ENCODE peak calls at places on chromosomes 2 and 18, in nine cellular contexts. One of them, this sample, is unnamed.

GRCh38 chr2:205386109-205386508 is 296.2 kb upstream of the NRP2 start:
- DNase-seq in H1: no peak
- DNase-seq in HCT116: no peak
- DNase-seq in Panc1: no peak
- DNase-seq in endothelial cell of umbilical vein: no peak
- DNase-seq in breast epithelium: no peak
- DNase-seq in sigmoid colon: no peak
- DNase-seq in transverse colon: no peak
- DNase-seq in prostate gland: no peak
- DNase-seq in this sample: no peak

GRCh38 chr2:205461169-205461568 is 221.1 kb upstream of the NRP2 start:
- DNase-seq in H1: no peak
- DNase-seq in HCT116: no peak
- DNase-seq in Panc1: no peak
- DNase-seq in endothelial cell of umbilical vein: no peak
- DNase-seq in breast epithelium: no peak
- DNase-seq in sigmoid colon: no peak
- DNase-seq in transverse colon: no peak
- DNase-seq in prostate gland: no peak
- DNase-seq in this sample: no peak

GRCh38 chr2:45024600-45025291 is 15.5 kb upstream of the SIX2 start:
- DNase-seq in H1: no peak
- DNase-seq in HCT116: peak
- DNase-seq in Panc1: peak
- DNase-seq in endothelial cell of umbilical vein: peak
- DNase-seq in breast epithelium: no peak
- DNase-seq in sigmoid colon: no peak
- DNase-seq in transverse colon: no peak
- DNase-seq in prostate gland: no peak
- DNase-seq in this sample: peak

GRCh38 chr2:169093535-169093934 is 24.2 kb downstream of the DHRS9 start:
- DNase-seq in H1: no peak
- DNase-seq in HCT116: no peak
- DNase-seq in Panc1: no peak
- DNase-seq in endothelial cell of umbilical vein: no peak
- DNase-seq in breast epithelium: no peak
- DNase-seq in sigmoid colon: no peak
- DNase-seq in transverse colon: no peak
- DNase-seq in prostate gland: no peak
- DNase-seq in this sample: no peak

GRCh38 chr2:67186871-67187270 is 210.3 kb upstream of the ETAA1 start:
- DNase-seq in H1: no peak
- DNase-seq in HCT116: no peak
- DNase-seq in Panc1: no peak
- DNase-seq in endothelial cell of umbilical vein: no peak
- DNase-seq in breast epithelium: no peak
- DNase-seq in sigmoid colon: no peak
- DNase-seq in transverse colon: no peak
- DNase-seq in prostate gland: no peak
- DNase-seq in this sample: no peak

GRCh38 chr2:198441246-198441645 is 636.9 kb downstream of the PLCL1 start:
- DNase-seq in H1: no peak
- DNase-seq in HCT116: no peak
- DNase-seq in Panc1: no peak
- DNase-seq in endothelial cell of umbilical vein: no peak
- DNase-seq in breast epithelium: no peak
- DNase-seq in sigmoid colon: no peak
- DNase-seq in transverse colon: no peak
- DNase-seq in prostate gland: no peak
- DNase-seq in this sample: no peak

GRCh38 chr2:101277111-101277510 is 24.4 kb downstream of the CNOT11 start:
- DNase-seq in H1: no peak
- DNase-seq in HCT116: no peak
- DNase-seq in Panc1: no peak
- DNase-seq in endothelial cell of umbilical vein: peak
- DNase-seq in breast epithelium: no peak
- DNase-seq in sigmoid colon: no peak
- DNase-seq in transverse colon: no peak
- DNase-seq in prostate gland: peak
- DNase-seq in this sample: no peak

GRCh38 chr2:27322301-27322765 is 564 bp downstream of the MPV17 start:
- DNase-seq in H1: no peak
- DNase-seq in HCT116: no peak
- DNase-seq in Panc1: no peak
- DNase-seq in endothelial cell of umbilical vein: no peak
- DNase-seq in breast epithelium: no peak
- DNase-seq in sigmoid colon: no peak
- DNase-seq in transverse colon: peak
- DNase-seq in prostate gland: no peak
- DNase-seq in this sample: peak

GRCh38 chr18:58590827-58591226 is 38.1 kb downstream of the ALPK2 start:
- DNase-seq in H1: no peak
- DNase-seq in HCT116: no peak
- DNase-seq in Panc1: no peak
- DNase-seq in endothelial cell of umbilical vein: no peak
- DNase-seq in breast epithelium: no peak
- DNase-seq in sigmoid colon: no peak
- DNase-seq in transverse colon: no peak
- DNase-seq in prostate gland: no peak
- DNase-seq in this sample: no peak

GRCh38 chr2:74440378-74441110 is 1.2 kb downstream of the RTKN start:
- DNase-seq in H1: peak
- DNase-seq in HCT116: peak
- DNase-seq in Panc1: no peak
- DNase-seq in endothelial cell of umbilical vein: peak
- DNase-seq in breast epithelium: peak
- DNase-seq in sigmoid colon: peak
- DNase-seq in transverse colon: peak
- DNase-seq in prostate gland: peak
- DNase-seq in this sample: peak
- TF ChIP-seq POLR2AphosphoS5 in H1: no peak
- TF ChIP-seq POLR2AphosphoS5 in HCT116: no peak
- TF ChIP-seq POLR2AphosphoS5 in Panc1: peak
- TF ChIP-seq POLR2AphosphoS5 in endothelial cell of umbilical vein: peak
- TF ChIP-seq POLR2AphosphoS5 in breast epithelium: peak
- TF ChIP-seq POLR2AphosphoS5 in sigmoid colon: peak
- TF ChIP-seq POLR2AphosphoS5 in transverse colon: peak
- TF ChIP-seq POLR2AphosphoS5 in prostate gland: peak
- TF ChIP-seq POLR2AphosphoS5 in this sample: peak

DNA sequence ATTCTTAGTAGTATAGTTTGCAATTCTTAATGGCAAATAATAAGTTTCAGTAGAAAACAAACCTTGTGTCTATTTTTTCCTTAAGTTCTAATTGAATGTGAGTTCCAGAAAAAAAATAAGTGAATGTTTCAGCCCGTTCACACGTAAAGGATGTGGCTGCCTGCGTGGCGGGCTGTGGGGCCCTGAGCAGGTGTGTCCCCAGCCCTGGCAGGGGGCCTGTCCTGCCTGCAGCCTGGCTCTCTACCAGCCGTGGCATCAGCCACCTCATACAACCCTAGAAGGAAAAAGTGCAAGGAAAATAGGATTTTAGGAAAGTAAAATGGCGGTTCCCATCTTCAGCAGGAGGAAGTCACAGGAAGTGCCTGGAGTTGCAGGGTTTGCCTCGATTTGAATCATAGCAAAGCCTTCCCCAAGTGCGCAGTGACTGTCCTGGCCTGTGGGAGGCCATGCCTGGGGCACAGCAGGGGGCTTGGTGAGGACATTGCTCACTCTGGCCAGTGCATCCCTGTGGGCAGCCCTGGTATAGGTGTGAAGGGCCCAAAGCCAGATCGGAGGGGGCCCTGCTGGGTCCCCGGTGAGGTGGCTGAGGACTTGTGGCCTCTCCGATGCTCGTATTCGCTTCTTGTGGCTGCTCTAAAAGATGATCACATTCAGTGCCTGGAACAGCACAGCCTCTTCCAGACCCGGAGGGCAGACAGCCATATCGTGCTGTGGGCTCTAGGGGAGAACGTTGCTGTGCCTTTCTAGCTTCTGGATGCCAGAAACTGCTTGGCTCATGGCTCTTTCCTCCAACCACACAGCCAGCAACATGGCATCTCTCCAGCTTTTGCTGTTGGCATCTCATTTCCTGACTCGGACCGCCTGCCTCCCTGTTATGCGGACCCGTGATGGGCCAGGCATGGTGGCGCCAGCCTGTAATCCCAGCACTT is 12.6 kb downstream of the DTYMK start:
- DNase-seq in H1: peak
- DNase-seq in HCT116: no peak
- DNase-seq in Panc1: no peak
- DNase-seq in endothelial cell of umbilical vein: no peak
- DNase-seq in breast epithelium: no peak
- DNase-seq in sigmoid colon: no peak
- DNase-seq in transverse colon: no peak
- DNase-seq in prostate gland: no peak
- DNase-seq in this sample: no peak
- TF ChIP-seq POLR2AphosphoS5 in H1: no peak
- TF ChIP-seq POLR2AphosphoS5 in HCT116: no peak
- TF ChIP-seq POLR2AphosphoS5 in Panc1: no peak
- TF ChIP-seq POLR2AphosphoS5 in endothelial cell of umbilical vein: no peak
- TF ChIP-seq POLR2AphosphoS5 in breast epithelium: no peak
- TF ChIP-seq POLR2AphosphoS5 in sigmoid colon: no peak
- TF ChIP-seq POLR2AphosphoS5 in transverse colon: no peak
- TF ChIP-seq POLR2AphosphoS5 in prostate gland: no peak
- TF ChIP-seq POLR2AphosphoS5 in this sample: no peak

DNA sequence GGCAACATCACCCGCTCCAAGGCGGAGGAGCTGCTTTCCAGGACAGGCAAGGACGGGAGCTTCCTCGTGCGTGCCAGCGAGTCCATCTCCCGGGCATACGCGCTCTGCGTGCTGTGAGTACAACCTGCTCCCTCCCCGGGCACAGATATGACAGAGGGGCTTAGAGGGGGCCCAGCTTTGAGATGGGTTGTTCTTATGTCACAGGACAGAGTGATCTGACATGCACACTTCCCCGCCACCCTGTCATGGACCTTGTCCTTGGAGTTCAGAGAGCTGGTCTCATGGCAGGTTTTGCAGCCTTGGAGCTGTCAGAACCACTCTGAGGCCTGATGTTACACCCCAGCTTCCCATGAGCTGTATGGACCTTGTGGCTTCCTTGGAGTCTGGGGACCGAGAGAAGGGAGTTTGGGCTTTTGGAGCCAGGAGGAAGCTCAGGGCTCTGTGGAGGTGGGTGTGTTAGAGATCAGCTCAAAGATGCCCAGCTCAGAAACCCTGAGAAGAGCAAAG is 411 bp downstream of the INPP5D start:
- DNase-seq in H1: no peak
- DNase-seq in HCT116: no peak
- DNase-seq in Panc1: no peak
- DNase-seq in endothelial cell of umbilical vein: no peak
- DNase-seq in breast epithelium: peak
- DNase-seq in sigmoid colon: no peak
- DNase-seq in transverse colon: no peak
- DNase-seq in prostate gland: no peak
- DNase-seq in this sample: no peak
- TF ChIP-seq POLR2AphosphoS5 in H1: no peak
- TF ChIP-seq POLR2AphosphoS5 in HCT116: no peak
- TF ChIP-seq POLR2AphosphoS5 in Panc1: no peak
- TF ChIP-seq POLR2AphosphoS5 in endothelial cell of umbilical vein: no peak
- TF ChIP-seq POLR2AphosphoS5 in breast epithelium: no peak
- TF ChIP-seq POLR2AphosphoS5 in sigmoid colon: no peak
- TF ChIP-seq POLR2AphosphoS5 in transverse colon: no peak
- TF ChIP-seq POLR2AphosphoS5 in prostate gland: no peak
- TF ChIP-seq POLR2AphosphoS5 in this sample: no peak

DNA sequence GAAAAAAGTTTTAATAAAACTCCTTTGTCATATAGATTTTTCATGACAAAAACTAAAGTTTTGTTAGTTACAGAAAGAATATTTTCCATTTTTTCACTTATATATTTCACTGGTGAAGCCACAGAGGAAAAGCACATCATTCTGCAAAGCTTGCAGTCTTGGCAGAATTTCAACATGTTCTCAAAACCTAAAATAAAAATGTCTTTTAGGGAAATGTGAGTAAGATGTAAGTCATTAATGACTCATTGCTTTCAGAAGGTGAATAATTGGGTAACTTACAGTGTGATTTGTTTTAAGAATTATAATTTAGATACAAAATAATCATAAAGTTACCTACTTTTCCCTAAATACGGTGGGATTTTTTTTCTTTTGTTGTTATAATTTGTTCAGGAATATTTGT is 43.4 kb upstream of the TNFRSF11A start:
- DNase-seq in H1: no peak
- DNase-seq in HCT116: no peak
- DNase-seq in Panc1: no peak
- DNase-seq in endothelial cell of umbilical vein: peak
- DNase-seq in breast epithelium: no peak
- DNase-seq in sigmoid colon: no peak
- DNase-seq in transverse colon: no peak
- DNase-seq in prostate gland: no peak
- DNase-seq in this sample: no peak
- TF ChIP-seq POLR2AphosphoS5 in H1: no peak
- TF ChIP-seq POLR2AphosphoS5 in HCT116: no peak
- TF ChIP-seq POLR2AphosphoS5 in Panc1: no peak
- TF ChIP-seq POLR2AphosphoS5 in endothelial cell of umbilical vein: no peak
- TF ChIP-seq POLR2AphosphoS5 in breast epithelium: no peak
- TF ChIP-seq POLR2AphosphoS5 in sigmoid colon: no peak
- TF ChIP-seq POLR2AphosphoS5 in transverse colon: no peak
- TF ChIP-seq POLR2AphosphoS5 in prostate gland: no peak
- TF ChIP-seq POLR2AphosphoS5 in this sample: no peak

GRCh38 chr18:2002604-2003003 is 568.7 kb downstream of the METTL4 start:
- DNase-seq in H1: peak
- DNase-seq in HCT116: no peak
- DNase-seq in Panc1: no peak
- DNase-seq in endothelial cell of umbilical vein: no peak
- DNase-seq in breast epithelium: no peak
- DNase-seq in sigmoid colon: no peak
- DNase-seq in transverse colon: no peak
- DNase-seq in prostate gland: no peak
- DNase-seq in this sample: no peak

GRCh38 chr18:1995041-1995612 is 576.2 kb downstream of the METTL4 start:
- DNase-seq in H1: no peak
- DNase-seq in HCT116: no peak
- DNase-seq in Panc1: no peak
- DNase-seq in endothelial cell of umbilical vein: no peak
- DNase-seq in breast epithelium: no peak
- DNase-seq in sigmoid colon: no peak
- DNase-seq in transverse colon: no peak
- DNase-seq in prostate gland: no peak
- DNase-seq in this sample: no peak

GRCh38 chr18:2002178-2002577 is 569.1 kb downstream of the METTL4 start:
- DNase-seq in H1: no peak
- DNase-seq in HCT116: no peak
- DNase-seq in Panc1: no peak
- DNase-seq in endothelial cell of umbilical vein: no peak
- DNase-seq in breast epithelium: no peak
- DNase-seq in sigmoid colon: no peak
- DNase-seq in transverse colon: no peak
- DNase-seq in prostate gland: no peak
- DNase-seq in this sample: no peak

GRCh38 chr18:1999387-1999786 is 571.9 kb downstream of the METTL4 start:
- DNase-seq in H1: no peak
- DNase-seq in HCT116: no peak
- DNase-seq in Panc1: no peak
- DNase-seq in endothelial cell of umbilical vein: no peak
- DNase-seq in breast epithelium: no peak
- DNase-seq in sigmoid colon: no peak
- DNase-seq in transverse colon: no peak
- DNase-seq in prostate gland: no peak
- DNase-seq in this sample: no peak

GRCh38 chr18:1998121-1998520 is 573.2 kb downstream of the METTL4 start:
- DNase-seq in H1: no peak
- DNase-seq in HCT116: no peak
- DNase-seq in Panc1: no peak
- DNase-seq in endothelial cell of umbilical vein: no peak
- DNase-seq in breast epithelium: no peak
- DNase-seq in sigmoid colon: no peak
- DNase-seq in transverse colon: no peak
- DNase-seq in prostate gland: no peak
- DNase-seq in this sample: no peak
- TF ChIP-seq POLR2AphosphoS5 in H1: no peak
- TF ChIP-seq POLR2AphosphoS5 in HCT116: no peak
- TF ChIP-seq POLR2AphosphoS5 in Panc1: no peak
- TF ChIP-seq POLR2AphosphoS5 in endothelial cell of umbilical vein: no peak
- TF ChIP-seq POLR2AphosphoS5 in breast epithelium: no peak
- TF ChIP-seq POLR2AphosphoS5 in sigmoid colon: no peak
- TF ChIP-seq POLR2AphosphoS5 in transverse colon: no peak
- TF ChIP-seq POLR2AphosphoS5 in prostate gland: no peak
- TF ChIP-seq POLR2AphosphoS5 in this sample: no peak

This sample was measured in upper lobe of left lung.